ENCODE peak calls at places on chromosomes 2 and 18, in eight cellular contexts. C is OCI-LY7, N is PC-3, V is hepatocyte, J is SK-N-SH, I is GM23248, L is GM23338, M is HCT116. T is an unnamed sample.

GRCh38 chr2:109256921-109257320 is 127.9 kb downstream of the SH3RF3 start:
- DNase-seq in C (no peak), N (no peak), V (no peak), J (no peak), I (peak; percentile 62), L (no peak), M (no peak), T (no peak)

GRCh38 chr2:38666578-38666926 is 638 bp downstream of the GALM start:
- DNase-seq in C (peak; percentile 34), N (peak; percentile 37), V (peak; percentile 74), J (no peak), I (peak; percentile 39), L (peak; percentile 10), M (no peak), T (no peak)

GRCh38 chr2:207121784-207122183 is 44.0 kb downstream of the KLF7 start:
- DNase-seq in C (no peak), N (peak; percentile 80), V (no peak), J (no peak), I (peak; percentile 75), L (no peak), M (peak; percentile 56), T (no peak)

GRCh38 chr2:235324324-235324723 is 169.5 kb upstream of the AGAP1 start:
- DNase-seq in C (no peak), N (no peak), V (peak; percentile 31), J (no peak), I (no peak), L (peak; percentile 35), M (no peak), T (peak; percentile 41)

GRCh38 chr2:119674711-119675500 is 4.1 kb upstream of the TMEM177 start:
- DNase-seq in C (no peak), N (no peak), V (no peak), J (peak; percentile 24), I (peak; percentile 20), L (no peak), M (no peak), T (peak; percentile 24)

GRCh38 chr18:5197032-5197434 is at the start of gene AKAIN1:
- DNase-seq in C (no peak), N (no peak), V (peak; percentile 90), J (peak; percentile 60), I (peak; percentile 65), L (peak; percentile 87), M (no peak), T (peak; percentile 95)

GRCh38 chr2:85775406-85776381 is 21.9 kb downstream of the ATOH8 start:
- DNase-seq in C (no peak), N (no peak), V (no peak), J (no peak), I (no peak), L (no peak), M (no peak), T (no peak)

GRCh38 chr2:23705771-23706612 is 220.9 kb downstream of the ATAD2B start:
- DNase-seq in C (no peak), N (no peak), V (no peak), J (no peak), I (no peak), L (no peak), M (no peak), T (no peak)

GRCh38 chr2:54284801-54285200 is 28.8 kb upstream of the TSPYL6 start:
- DNase-seq in C (no peak), N (no peak), V (no peak), J (no peak), I (no peak), L (no peak), M (no peak), T (no peak)

GRCh38 chr18:27428120-27428519 is 243.0 kb upstream of the CHST9 start:
- DNase-seq in C (no peak), N (peak; percentile 46), V (peak; percentile 10), J (no peak), I (peak; percentile 1), L (peak; percentile 50), M (no peak), T (no peak)

GRCh38 chr2:72915907-72916742 is 1.2 kb upstream of the EMX1 start:
- DNase-seq in C (peak; percentile 42), N (peak; percentile 58), V (peak; percentile 79), J (peak; percentile 79), I (peak; percentile 54), L (peak; percentile 92), M (no peak), T (peak; percentile 94)

GRCh38 chr2:98654702-98655488 is 46.5 kb downstream of the UNC50 start:
- DNase-seq in C (no peak), N (no peak), V (no peak), J (peak; percentile 12), I (no peak), L (no peak), M (no peak), T (no peak)

GRCh38 chr2:177038772-177039484 is 173.7 kb upstream of the HNRNPA3 start:
- DNase-seq in C (no peak), N (no peak), V (peak; percentile 28), J (peak; percentile 58), I (peak; percentile 13), L (no peak), M (no peak), T (no peak)

GRCh38 chr2:113894156-113894743 is 4.4 kb downstream of the ACTR3 start:
- DNase-seq in C (no peak), N (peak; percentile 95), V (peak; percentile 41), J (no peak), I (peak; percentile 96), L (peak; percentile 15), M (peak; percentile 29), T (no peak)

GRCh38 chr2:40178971-40179370 is 272.9 kb downstream of the SLC8A1 start:
- DNase-seq in C (peak; percentile 83), N (peak; percentile 33), V (no peak), J (no peak), I (peak; percentile 43), L (no peak), M (no peak), T (no peak)

GRCh38 chr2:75403991-75404428 is 156.7 kb downstream of the EVA1A start:
- DNase-seq in C (peak; percentile 59), N (peak; percentile 76), V (peak; percentile 53), J (peak; percentile 41), I (peak; percentile 69), L (peak; percentile 82), M (peak; percentile 39), T (peak; percentile 62)

GRCh38 chr2:118627156-118627555 is 220.3 kb downstream of the EN1 start:
- DNase-seq in C (no peak), N (no peak), V (no peak), J (no peak), I (no peak), L (no peak), M (no peak), T (no peak)

GRCh38 chr2:188721231-188721630 is 252.9 kb upstream of the COL3A1 start:
- DNase-seq in C (no peak), N (no peak), V (peak; percentile 7), J (no peak), I (peak; percentile 30), L (no peak), M (no peak), T (no peak)

GRCh38 chr2:71453404-71454220 is at the start of gene DYSF:
- DNase-seq in C (no peak), N (peak; percentile 61), V (peak; percentile 42), J (peak; percentile 59), I (peak; percentile 57), L (peak; percentile 85), M (no peak), T (peak; percentile 88)

GRCh38 chr2:66346241-66346664 is 88.7 kb upstream of the MEIS1 start:
- DNase-seq in C (no peak), N (no peak), V (peak; percentile 59), J (no peak), I (no peak), L (no peak), M (no peak), T (peak; percentile 76)

GRCh38 chr18:9918016-9918680 is 4.3 kb downstream of the VAPA start:
- DNase-seq in C (no peak), N (peak; percentile 67), V (peak; percentile 35), J (no peak), I (peak; percentile 56), L (no peak), M (no peak), T (no peak)

GRCh38 chr2:143953386-143953785 is 566.5 kb downstream of the ZEB2 start:
- DNase-seq in C (no peak), N (no peak), V (no peak), J (no peak), I (no peak), L (no peak), M (no peak), T (no peak)

GRCh38 chr2:143960177-143960576 is 559.7 kb downstream of the ZEB2 start:
- DNase-seq in C (no peak), N (peak; percentile 45), V (no peak), J (no peak), I (peak; percentile 60), L (no peak), M (no peak), T (no peak)

GRCh38 chr2:143954208-143954607 is 565.7 kb downstream of the ZEB2 start:
- DNase-seq in C (no peak), N (peak; percentile 36), V (no peak), J (no peak), I (peak; percentile 62), L (no peak), M (no peak), T (no peak)

GRCh38 chr2:143954844-143955243 is 565.1 kb downstream of the ZEB2 start:
- DNase-seq in C (no peak), N (no peak), V (no peak), J (no peak), I (no peak), L (no peak), M (no peak), T (no peak)

GRCh38 chr2:143955416-143956075 is 564.4 kb downstream of the ZEB2 start:
- DNase-seq in C (no peak), N (peak; percentile 56), V (no peak), J (no peak), I (peak; percentile 77), L (no peak), M (no peak), T (no peak)
- H3K27ac ChIP-seq in C (no peak overlapping the region), N (no peak overlapping the region), V (peak overlapping the region; percentile 4), J (peak overlapping the region; percentile 64), I (peak overlapping the region; percentile 16), L (no peak overlapping the region), M (no peak overlapping the region), T (no peak overlapping the region)

GRCh38 chr2:25481381-25482310 is 139.9 kb upstream of the DNMT3A start:
- DNase-seq in C (no peak), N (no peak), V (no peak), J (no peak), I (peak; percentile 20), L (no peak), M (no peak), T (no peak)
- H3K4me2 ChIP-seq in C (peak overlapping the region; percentile 66), N (no peak overlapping the region), V (no peak overlapping the region), J (no peak overlapping the region), I (peak overlapping the region; percentile 20), L (no peak overlapping the region), M (no peak overlapping the region), T (no peak overlapping the region)

GRCh38 chr2:211867845-211868361 is 670.7 kb downstream of the ERBB4 start:
- DNase-seq in C (no peak), N (peak; percentile 54), V (no peak), J (no peak), I (peak; percentile 2), L (no peak), M (no peak), T (no peak)
- TF ChIP-seq EZH2phosphoT487 in C (no peak), N (no peak), V (no peak), J (no peak), I (no peak), L (no peak), M (no peak), T (no peak)

DNA sequence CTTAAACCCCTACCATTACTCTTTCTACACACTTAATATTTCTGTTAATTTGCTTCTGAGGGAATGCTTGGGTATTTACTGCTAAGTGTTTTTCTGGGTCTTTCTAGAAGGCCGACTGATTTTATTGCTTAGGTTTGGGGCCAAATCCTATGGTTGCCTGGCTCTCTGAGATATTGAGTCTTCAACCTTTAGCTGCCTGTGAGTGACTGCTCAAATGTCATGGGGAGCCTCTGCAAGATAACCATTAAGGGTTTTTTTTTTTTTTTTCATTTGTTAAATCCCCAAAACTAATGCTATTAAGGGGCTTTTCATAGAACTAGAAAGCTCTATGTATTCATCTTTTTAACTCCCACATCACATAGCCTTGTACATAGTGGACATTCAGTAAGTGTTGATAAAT is 5.0 kb downstream of the OSBPL6 start:
- DNase-seq in C (no peak), N (no peak), V (no peak), J (no peak), I (no peak), L (no peak), M (no peak), T (no peak)
- H3K27ac ChIP-seq in C (no peak overlapping the region), N (no peak overlapping the region), V (no peak overlapping the region), J (no peak overlapping the region), I (no peak overlapping the region), L (no peak overlapping the region), M (no peak overlapping the region), T (no peak overlapping the region)

T was measured in neural progenitor cell.